ENCODE peak calls at places on chromosomes 11 and 22, in five cellular contexts. V is A549, B is HCT116, L is K562, R is SK-N-SH. Z is an unnamed sample.

GRCh38 chr11:72336163-72336562 is 92.2 kb upstream of the PHOX2A start:
- DNase-seq in V (no peak), B (no peak), L (peak; percentile 82), R (no peak), Z (no peak)

GRCh38 chr22:37607010-37607911 is 1.4 kb upstream of the GGA1 start:
- DNase-seq in V (peak; percentile 81), B (peak; percentile 83), L (peak; percentile 75), R (peak; percentile 87), Z (peak; percentile 49)

GRCh38 chr11:69657456-69657910 is 16.5 kb downstream of the CCND1 start:
- DNase-seq in V (no peak), B (no peak), L (no peak), R (peak; percentile 37), Z (no peak)

GRCh38 chr22:19772673-19773469 is 12.3 kb downstream of the TBX1 start:
- DNase-seq in V (no peak), B (no peak), L (peak; percentile 69), R (no peak), Z (peak; percentile 61)

GRCh38 chr11:128391809-128392208 is 195.5 kb downstream of the ETS1 start:
- DNase-seq in V (no peak), B (no peak), L (no peak), R (peak; percentile 24), Z (no peak)

GRCh38 chr11:134841411-134841810 is 429.4 kb upstream of the B3GAT1 start:
- DNase-seq in V (no peak), B (no peak), L (no peak), R (no peak), Z (no peak)

GRCh38 chr22:36386900-36387663 is 685 bp downstream of the MYH9 start:
- DNase-seq in V (no peak), B (no peak), L (peak; percentile 35), R (peak; percentile 78), Z (no peak)

GRCh38 chr22:26535499-26535898 is 23.2 kb upstream of the TFIP11 start:
- DNase-seq in V (no peak), B (no peak), L (no peak), R (no peak), Z (no peak)

GRCh38 chr11:32374261-32374711 is 61.1 kb downstream of the WT1 start:
- DNase-seq in V (peak; percentile 41), B (peak; percentile 19), L (peak; percentile 76), R (peak; percentile 45), Z (peak; percentile 25)

GRCh38 chr22:38196791-38197429 is 4.9 kb upstream of the MAFF start:
- DNase-seq in V (no peak), B (no peak), L (no peak), R (no peak), Z (no peak)

GRCh38 chr11:128895505-128895904 is 4.3 kb downstream of the KCNJ5 start:
- DNase-seq in V (no peak), B (no peak), L (no peak), R (no peak), Z (no peak)

GRCh38 chr11:69173925-69174591 is 18.3 kb downstream of the SMIM38 start:
- DNase-seq in V (no peak), B (no peak), L (no peak), R (no peak), Z (no peak)

GRCh38 chr11:28939381-28939780 is 831.2 kb downstream of the METTL15 start:
- DNase-seq in V (no peak), B (no peak), L (no peak), R (no peak), Z (no peak)

GRCh38 chr11:99446400-99446799 is 425.7 kb downstream of the CNTN5 start:
- DNase-seq in V (no peak), B (no peak), L (no peak), R (no peak), Z (no peak)

GRCh38 chr11:59180907-59181306 is 9.0 kb downstream of the DTX4 start:
- DNase-seq in V (no peak), B (no peak), L (no peak), R (no peak), Z (no peak)

GRCh38 chr11:120645639-120646038 is 134.1 kb downstream of the GRIK4 start:
- DNase-seq in V (no peak), B (no peak), L (no peak), R (no peak), Z (no peak)

GRCh38 chr11:7563269-7563668 is 49.5 kb downstream of the PPFIBP2 start:
- DNase-seq in V (no peak), B (no peak), L (no peak), R (peak; percentile 63), Z (no peak)

GRCh38 chr11:68260484-68260883 is 11.3 kb downstream of the C11orf24 start:
- DNase-seq in V (no peak), B (no peak), L (no peak), R (no peak), Z (no peak)

GRCh38 chr11:72141066-72141465 is 5.5 kb downstream of the FOLR3 start:
- DNase-seq in V (peak; percentile 10), B (no peak), L (no peak), R (no peak), Z (no peak)

GRCh38 chr11:69969890-69970784 is 108.0 kb upstream of the ANO1 start:
- DNase-seq in V (no peak), B (no peak), L (peak; percentile 75), R (no peak), Z (no peak)

GRCh38 chr11:69310351-69310750 is 16.4 kb downstream of the MYEOV start:
- DNase-seq in V (no peak), B (no peak), L (no peak), R (no peak), Z (no peak)

GRCh38 chr22:32701021-32701420 is 100.5 kb upstream of the TIMP3 start:
- DNase-seq in V (no peak), B (no peak), L (no peak), R (no peak), Z (no peak)

GRCh38 chr22:17563936-17564391 is 666 bp downstream of the SLC25A18 start:
- DNase-seq in V (no peak), B (no peak), L (no peak), R (no peak), Z (no peak)

GRCh38 chr11:120385110-120385509 is 48.9 kb downstream of the ARHGEF12 start:
- DNase-seq in V (no peak), B (no peak), L (peak; percentile 43), R (peak; percentile 25), Z (no peak)

GRCh38 chr11:33656768-33657167 is 43.9 kb downstream of the C11orf91 start:
- DNase-seq in V (no peak), B (no peak), L (no peak), R (no peak), Z (no peak)

GRCh38 chr11:8373519-8374432 is 110.1 kb upstream of the LMO1 start:
- DNase-seq in V (no peak), B (no peak), L (no peak), R (no peak), Z (no peak)

GRCh38 chr11:105429421-105429965 is 180.4 kb upstream of the GRIA4 start:
- DNase-seq in V (no peak), B (no peak), L (no peak), R (peak; percentile 40), Z (no peak)

GRCh38 chr11:76792505-76793264 is 9.5 kb downstream of the TSKU start:
- DNase-seq in V (peak; percentile 5), B (no peak), L (no peak), R (peak; percentile 32), Z (no peak)

GRCh38 chr22:33921576-33922181 is 1.4 kb upstream of the LARGE1 start:
- DNase-seq in V (peak; percentile 8), B (no peak), L (no peak), R (peak; percentile 84), Z (no peak)

GRCh38 chr22:38289583-38290082 is 16.8 kb upstream of the TMEM184B start:
- DNase-seq in V (no peak), B (no peak), L (no peak), R (no peak), Z (no peak)

GRCh38 chr22:49232319-49233067 is 595.2 kb downstream of the BRD1 start:
- DNase-seq in V (no peak), B (no peak), L (no peak), R (no peak), Z (no peak)

DNA sequence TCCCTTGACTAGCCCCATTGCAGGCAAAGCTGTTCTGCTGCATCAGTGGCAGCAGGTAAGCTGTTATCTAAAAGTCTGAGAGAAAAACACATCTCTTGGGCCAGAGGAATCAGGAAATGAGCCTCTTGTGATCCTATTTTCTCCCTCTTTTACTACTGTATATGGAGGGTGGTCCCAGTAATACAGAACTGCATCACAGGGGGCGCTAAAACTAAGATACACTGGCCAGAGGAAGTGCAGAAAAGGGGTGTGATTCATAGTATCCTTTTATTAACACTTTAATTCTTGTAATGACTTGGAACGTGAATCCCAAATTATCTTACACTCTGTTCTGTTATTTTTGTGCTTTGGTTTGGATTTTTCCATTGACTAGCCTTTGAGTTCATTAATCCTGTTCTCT is 8.8 kb upstream of the MED17 start:
- DNase-seq in V (no peak), B (peak; percentile 18), L (peak; percentile 29), R (peak; percentile 43), Z (no peak)
- TF ChIP-seq MAX in V (no peak), B (no peak), L (no peak), R (no peak), Z (no peak)

GRCh38 chr11:40434941-40435340 is 1024.5 kb downstream of the LRRC4C start:
- DNase-seq in V (no peak), B (no peak), L (no peak), R (no peak), Z (no peak)

GRCh38 chr11:40432358-40432757 is 1027.1 kb downstream of the LRRC4C start:
- DNase-seq in V (no peak), B (no peak), L (no peak), R (no peak), Z (no peak)

DNA sequence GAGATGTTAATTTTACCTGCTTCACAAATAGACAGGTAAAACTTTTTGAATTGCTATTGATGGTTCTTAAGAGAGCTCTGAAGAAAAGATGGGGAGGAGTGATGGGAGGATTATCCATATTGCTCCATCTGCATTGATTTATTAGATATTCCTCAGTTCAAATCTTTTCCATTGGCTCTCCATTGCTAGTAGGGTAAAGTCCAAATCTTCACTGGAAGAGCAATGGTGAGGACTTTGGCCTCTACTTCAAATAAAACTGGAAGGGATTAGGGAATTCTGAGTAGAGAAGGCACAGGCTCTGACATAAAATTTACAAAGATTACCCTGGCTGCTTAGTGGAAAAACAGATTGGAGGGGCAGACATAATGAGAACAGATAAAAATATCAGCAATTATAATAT is 1024.1 kb downstream of the LRRC4C start:
- DNase-seq in V (no peak), B (no peak), L (no peak), R (no peak), Z (no peak)
- H3K27ac ChIP-seq in V (no peak overlapping the region), B (no peak overlapping the region), L (no peak overlapping the region), R (no peak overlapping the region), Z (no peak overlapping the region)

GRCh38 chr11:130796828-130797227 is 119.5 kb downstream of the SNX19 start:
- DNase-seq in V (no peak), B (no peak), L (no peak), R (no peak), Z (no peak)
- TF ChIP-seq MAX in V (no peak), B (no peak), L (no peak), R (no peak), Z (no peak)

GRCh38 chr22:39528681-39529486 is 3.7 kb downstream of the RPS19BP1 start:
- DNase-seq in V (peak; percentile 53), B (peak; percentile 88), L (peak; percentile 77), R (peak; percentile 77), Z (peak; percentile 73)

GRCh38 chr22:39530136-39530535 is 2.4 kb downstream of the RPS19BP1 start:
- DNase-seq in V (no peak), B (no peak), L (no peak), R (no peak), Z (no peak)

GRCh38 chr22:39528080-39528661 is 4.4 kb downstream of the RPS19BP1 start:
- DNase-seq in V (no peak), B (no peak), L (no peak), R (peak; percentile 20), Z (no peak)

GRCh38 chr22:39530692-39531331 is 1.7 kb downstream of the RPS19BP1 start:
- DNase-seq in V (no peak), B (no peak), L (peak; percentile 69), R (peak; percentile 45), Z (no peak)

GRCh38 chr22:39529487-39529851 is 3.1 kb downstream of the RPS19BP1 start:
- DNase-seq in V (no peak), B (no peak), L (no peak), R (no peak), Z (no peak)
- H3K27ac ChIP-seq in V (no peak overlapping the region), B (peak overlapping the region; percentile 33), L (peak overlapping the region; percentile 15), R (no peak overlapping the region), Z (peak overlapping the region; percentile 96)

Z was measured in GM12878.